ENCODE peak calls at places on chromosomes 5 and 9, in nine cellular contexts. M is mucosa of descending colon, K is chondrocyte, H is mammary epithelial cell, I is PC-9, G is psoas muscle, C is tibial artery, N is endothelial cell, L is pancreas. Q is an unnamed sample.

GRCh38 chr5:1724822-1725602 is 74.6 kb downstream of the MRPL36 start:
- DNase-seq in M (peak; percentile 56), K (peak; percentile 92), H (no peak), I (no peak), G (no peak), C (peak; percentile 50), N (peak; percentile 9), L (no peak), Q (peak; percentile 51)

GRCh38 chr5:37575541-37576489 is 196.7 kb downstream of the WDR70 start:
- DNase-seq in M (no peak), K (no peak), H (no peak), I (no peak), G (no peak), C (no peak), N (no peak), L (no peak), Q (peak; percentile 52)

GRCh38 chr5:176675676-176676360 is 28.5 kb downstream of the TSPAN17 start:
- DNase-seq in M (no peak), K (no peak), H (no peak), I (peak; percentile 43), G (no peak), C (no peak), N (peak; percentile 54), L (no peak), Q (peak; percentile 48)

GRCh38 chr9:100216178-100216787 is 117.2 kb downstream of the INVS start:
- DNase-seq in M (no peak), K (no peak), H (peak; percentile 43), I (no peak), G (peak; percentile 55), C (no peak), N (peak; percentile 63), L (peak; percentile 44), Q (peak; percentile 84)

GRCh38 chr5:44774279-44774880 is 34.4 kb upstream of the MRPS30 start:
- DNase-seq in M (no peak), K (no peak), H (peak; percentile 27), I (peak; percentile 55), G (no peak), C (no peak), N (no peak), L (no peak), Q (no peak)

GRCh38 chr5:67306997-67307580 is 110.5 kb upstream of the CD180 start:
- DNase-seq in M (no peak), K (no peak), H (no peak), I (no peak), G (no peak), C (no peak), N (no peak), L (no peak), Q (no peak)

GRCh38 chr9:88532320-88532719 is 2.7 kb upstream of the NXNL2 start:
- DNase-seq in M (no peak), K (no peak), H (no peak), I (no peak), G (peak; percentile 57), C (no peak), N (peak; percentile 70), L (no peak), Q (no peak)

GRCh38 chr9:24009322-24009721 is 183.3 kb upstream of the ELAVL2 start:
- DNase-seq in M (no peak), K (no peak), H (no peak), I (no peak), G (no peak), C (no peak), N (no peak), L (no peak), Q (no peak)

GRCh38 chr5:139752506-139753350 is 42.9 kb upstream of the PSD2 start:
- DNase-seq in M (no peak), K (no peak), H (no peak), I (no peak), G (no peak), C (no peak), N (no peak), L (no peak), Q (peak; percentile 56)

GRCh38 chr5:56550227-56550626 is 265.1 kb upstream of the MAP3K1 start:
- DNase-seq in M (no peak), K (no peak), H (no peak), I (no peak), G (no peak), C (no peak), N (no peak), L (no peak), Q (no peak)

GRCh38 chr9:128429505-128430086 is 8.9 kb downstream of the CERCAM start:
- DNase-seq in M (no peak), K (no peak), H (no peak), I (no peak), G (no peak), C (no peak), N (no peak), L (no peak), Q (peak; percentile 89)

GRCh38 chr9:84174486-84174885 is 166.1 kb downstream of the SLC28A3 start:
- DNase-seq in M (no peak), K (no peak), H (no peak), I (no peak), G (no peak), C (no peak), N (no peak), L (no peak), Q (no peak)

GRCh38 chr5:151014680-151015343 is 5.6 kb upstream of the GPX3 start:
- DNase-seq in M (no peak), K (no peak), H (no peak), I (no peak), G (no peak), C (peak; percentile 32), N (no peak), L (no peak), Q (no peak)

GRCh38 chr5:145811834-145812625 is 23.1 kb downstream of the PRELID2 start:
- DNase-seq in M (no peak), K (no peak), H (peak; percentile 31), I (no peak), G (no peak), C (no peak), N (peak; percentile 19), L (peak; percentile 32), Q (peak; percentile 35)

GRCh38 chr5:106331415-106331814 is 1339.3 kb downstream of the EFNA5 start:
- DNase-seq in M (no peak), K (no peak), H (peak; percentile 19), I (no peak), G (no peak), C (no peak), N (no peak), L (no peak), Q (no peak)

GRCh38 chr9:36145970-36146369 is 9.4 kb downstream of the GLIPR2 start:
- DNase-seq in M (no peak), K (no peak), H (no peak), I (no peak), G (no peak), C (no peak), N (no peak), L (no peak), Q (no peak)

GRCh38 chr5:78610633-78611032 is 37.9 kb downstream of the LHFPL2 start:
- DNase-seq in M (no peak), K (no peak), H (no peak), I (no peak), G (no peak), C (no peak), N (no peak), L (no peak), Q (no peak)

GRCh38 chr9:131627846-131628820 is 82.8 kb downstream of the PRRT1B start:
- DNase-seq in M (peak; percentile 95), K (no peak), H (no peak), I (no peak), G (peak; percentile 90), C (no peak), N (no peak), L (peak; percentile 97), Q (peak; percentile 40)

GRCh38 chr9:76370656-76371055 is 23.6 kb downstream of the RFK start:
- DNase-seq in M (no peak), K (no peak), H (no peak), I (no peak), G (no peak), C (no peak), N (no peak), L (no peak), Q (no peak)

GRCh38 chr5:157710887-157711286 is 20.3 kb upstream of the THG1L start:
- DNase-seq in M (no peak), K (no peak), H (peak; percentile 66), I (peak; percentile 63), G (no peak), C (no peak), N (no peak), L (no peak), Q (no peak)

GRCh38 chr5:173451031-173451430 is 122.8 kb upstream of the STC2 start:
- DNase-seq in M (no peak), K (no peak), H (no peak), I (no peak), G (no peak), C (no peak), N (peak; percentile 8), L (no peak), Q (peak; percentile 37)

GRCh38 chr5:141914154-141914743 is 9.4 kb upstream of the DELE1 start:
- DNase-seq in M (peak; percentile 73), K (no peak), H (no peak), I (no peak), G (peak; percentile 64), C (peak; percentile 72), N (peak; percentile 59), L (peak; percentile 26), Q (no peak)
- TF ChIP-seq CTCF in M (no peak), K (peak; percentile 71), H (no peak), I (no peak), G (no peak), C (peak; percentile 2), N (no peak), L (no peak), Q (no peak)

GRCh38 chr5:14131855-14132503 is 11.2 kb upstream of the TRIO start:
- DNase-seq in M (no peak), K (no peak), H (no peak), I (no peak), G (no peak), C (no peak), N (no peak), L (no peak), Q (no peak)
- TF ChIP-seq CTCF in M (no peak), K (no peak), H (no peak), I (no peak), G (no peak), C (no peak), N (no peak), L (no peak), Q (no peak)

DNA sequence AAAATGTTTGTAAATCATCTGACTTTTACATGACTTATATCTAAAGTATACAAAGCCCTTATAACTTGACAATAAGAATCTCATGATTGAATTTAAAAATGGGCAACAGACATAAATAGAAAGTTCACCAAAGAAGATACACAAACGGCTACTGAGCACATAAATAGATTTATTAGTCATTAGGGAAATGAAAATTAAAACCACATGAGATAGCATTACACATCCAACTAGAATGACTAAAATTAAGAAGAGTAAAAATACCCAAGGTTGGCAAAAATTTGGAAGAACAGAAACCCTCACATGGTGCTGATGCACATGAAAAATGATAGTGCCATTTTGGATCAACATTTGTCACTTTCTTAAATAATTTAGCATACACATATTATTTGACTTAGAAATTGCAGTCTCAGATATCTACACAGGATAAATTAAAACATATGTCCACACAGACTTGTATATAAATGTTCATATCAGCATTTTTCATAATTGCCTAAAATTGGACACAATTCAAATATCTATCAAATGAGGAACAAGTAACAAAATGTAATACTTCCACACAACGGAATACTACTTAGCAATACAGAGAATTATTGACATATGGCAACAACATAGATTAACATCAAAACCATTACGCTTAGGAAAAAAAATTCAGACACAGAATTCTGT is 359.1 kb upstream of the DAB2 start:
- DNase-seq in M (no peak), K (no peak), H (no peak), I (no peak), G (no peak), C (no peak), N (no peak), L (no peak), Q (no peak)
- TF ChIP-seq CTCF in M (no peak), K (no peak), H (no peak), I (no peak), G (no peak), C (no peak), N (no peak), L (no peak), Q (no peak)

GRCh38 chr5:124593952-124594351 is 152.5 kb downstream of the ZNF608 start:
- DNase-seq in M (no peak), K (no peak), H (no peak), I (no peak), G (no peak), C (no peak), N (no peak), L (no peak), Q (no peak)
- TF ChIP-seq CTCF in M (no peak), K (no peak), H (no peak), I (no peak), G (no peak), C (no peak), N (no peak), L (no peak), Q (no peak)